ENCODE peak calls at places on chromosomes 6 and 20, in four cellular contexts. P is body of pancreas, Q is pancreas, O is neuronal stem cell. X is an unnamed sample. For H3K36me3 and H3K4me1, the result is how much of the 10 kb centered on the place peaks cover.

GRCh38 chr20:48685300-48685699 is 142.5 kb downstream of the PREX1 start:
- DNase-seq in P (no peak), O (no peak), Q (no peak), X (no peak)

GRCh38 chr20:47929368-47930115 is 144.3 kb upstream of the SULF2 start:
- DNase-seq in O (no peak), P (no peak), Q (no peak), X (no peak)

GRCh38 chr6:28218312-28219248 is 6.5 kb upstream of the ZSCAN9 start:
- DNase-seq in Q (peak), O (peak), P (peak), X (peak)

GRCh38 chr6:43803783-43804549 is 34.0 kb downstream of the VEGFA start:
- DNase-seq in P (peak), Q (peak), O (no peak), X (peak)

GRCh38 chr20:48017504-48017903 is 232.2 kb upstream of the SULF2 start:
- DNase-seq in O (no peak), P (no peak), Q (no peak), X (no peak)

GRCh38 chr6:14544689-14545088 is 427.1 kb downstream of the CD83 start:
- DNase-seq in O (no peak), P (no peak), Q (no peak), X (no peak)

GRCh38 chr20:58630063-58630462 is 21.0 kb upstream of the STX16 start:
- DNase-seq in O (no peak), Q (no peak), P (no peak), X (no peak)

GRCh38 chr6:30955367-30956042 is 14.7 kb downstream of the MUCL3 start:
- DNase-seq in P (peak), O (peak), Q (peak), X (peak)

GRCh38 chr6:28658475-28659249 is 133.0 kb downstream of the GPX5 start:
- DNase-seq in O (no peak), Q (no peak), P (no peak), X (peak)

GRCh38 chr6:21907291-21907690 is 313.7 kb downstream of the SOX4 start:
- DNase-seq in P (no peak), Q (no peak), O (no peak), X (no peak)

GRCh38 chr6:108888052-108888451 is 39.8 kb downstream of the ARMC2 start:
- DNase-seq in P (no peak), O (no peak), Q (no peak), X (no peak)

GRCh38 chr6:155314092-155314772 is at the start of gene TFB1M:
- DNase-seq in O (peak), P (peak), Q (peak), X (peak)

GRCh38 chr6:134061440-134061839 is 9.0 kb upstream of the SLC2A12 start:
- DNase-seq in P (no peak), O (no peak), Q (no peak), X (no peak)

GRCh38 chr20:60204601-60205000 is 246.4 kb downstream of the CDH26 start:
- DNase-seq in Q (no peak), P (no peak), O (no peak), X (no peak)

GRCh38 chr6:134295953-134296553 is 21.9 kb downstream of the SGK1 start:
- DNase-seq in Q (no peak), P (no peak), O (no peak), X (peak)

GRCh38 chr6:37541346-37541745 is 41.7 kb upstream of the CCDC167 start:
- DNase-seq in O (no peak), P (no peak), Q (no peak), X (no peak)

GRCh38 chr20:6381887-6382286 is 259.1 kb upstream of the FERMT1 start:
- DNase-seq in Q (no peak), P (no peak), O (peak), X (peak)

GRCh38 chr6:74715362-74716068 is 490.3 kb downstream of the COL12A1 start:
- DNase-seq in O (no peak), Q (no peak), P (no peak), X (no peak)

GRCh38 chr20:8983478-8984345 is 85.2 kb upstream of the PLCB4 start:
- DNase-seq in P (no peak), Q (no peak), O (no peak), X (no peak)

GRCh38 chr6:51289041-51289440 is 470.4 kb downstream of the TFAP2B start:
- DNase-seq in Q (no peak), P (no peak), O (no peak), X (no peak)

GRCh38 chr20:54794874-54795273 is 319.5 kb downstream of the DOK5 start:
- DNase-seq in Q (no peak), P (no peak), O (no peak), X (no peak)

GRCh38 chr6:87742106-87742505 is 40.1 kb upstream of the AKIRIN2 start:
- DNase-seq in Q (no peak), O (no peak), P (no peak), X (no peak)

GRCh38 chr6:3888153-3888957 is 39.2 kb downstream of the FAM50B start:
- DNase-seq in O (no peak), Q (no peak), P (no peak), X (no peak)

DNA sequence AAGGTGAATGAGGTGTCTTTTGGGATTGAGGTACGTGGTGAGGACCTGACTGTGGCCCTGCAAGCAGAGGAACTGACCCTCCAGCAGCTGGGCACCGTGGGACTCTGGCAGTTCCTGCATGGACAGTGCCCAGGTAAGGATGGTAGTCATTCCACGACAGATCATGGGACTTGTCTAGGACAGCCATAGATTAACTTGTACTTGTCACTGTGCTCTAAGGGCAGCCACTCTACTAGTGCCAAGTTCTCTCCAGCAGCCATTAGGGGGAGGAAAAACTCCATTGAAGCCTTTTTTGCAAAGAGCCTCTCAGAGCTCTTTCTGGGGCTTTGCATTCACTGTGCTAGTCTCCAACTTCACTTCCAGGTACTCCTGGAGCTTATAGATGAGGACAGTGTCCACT is 20.4 kb downstream of the TAF11 start:
- DNase-seq in Q (no peak), O (no peak), P (no peak), X (peak)
- H3K36me3 ChIP-seq in Q (under half), O (half or more), P (under half), X (under half)

GRCh38 chr6:5698318-5698717 is 308.4 kb downstream of the NRN1 start:
- DNase-seq in Q (no peak), O (no peak), P (no peak), X (no peak)
- H3K4me1 ChIP-seq in Q (under half), O (under half), P (under half), X (under half)

GRCh38 chr6:39964530-39964929 is 30.3 kb upstream of the MOCS1 start:
- DNase-seq in P (no peak), Q (no peak), O (no peak), X (no peak)

GRCh38 chr6:39962831-39963230 is 28.6 kb upstream of the MOCS1 start:
- DNase-seq in P (no peak), Q (no peak), O (no peak), X (no peak)

GRCh38 chr6:39958947-39959346 is 24.7 kb upstream of the MOCS1 start:
- DNase-seq in P (no peak), O (no peak), Q (no peak), X (no peak)

GRCh38 chr6:39964094-39964493 is 29.8 kb upstream of the MOCS1 start:
- DNase-seq in O (no peak), Q (no peak), P (no peak), X (no peak)

DNA sequence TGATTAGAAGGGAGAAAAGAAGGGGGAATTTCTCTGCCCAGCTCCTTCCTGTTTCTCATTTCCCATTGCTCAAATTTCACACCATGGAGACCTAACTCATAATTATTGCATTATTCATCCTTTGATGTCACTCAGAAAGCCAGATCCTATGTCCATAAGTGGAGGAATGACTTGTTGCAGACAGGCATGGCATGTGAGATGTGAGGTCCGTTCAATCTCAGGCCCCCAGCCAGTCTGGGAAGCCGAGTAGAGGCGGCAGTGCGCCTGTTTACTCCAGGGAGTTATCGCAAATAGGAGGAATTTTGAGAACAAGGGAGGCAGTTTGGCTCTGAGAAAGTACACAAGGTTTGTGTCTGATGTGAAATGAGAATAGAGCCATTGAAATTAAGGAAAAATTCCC is 26.9 kb upstream of the MOCS1 start:
- DNase-seq in P (no peak), O (no peak), Q (no peak), X (no peak)
- H3K36me3 ChIP-seq in P (under half), O (under half), Q (under half), X (under half)

GRCh38 chr20:1323256-1323655 is 5.7 kb downstream of the SDCBP2 start:
- DNase-seq in Q (no peak), O (no peak), P (no peak), X (peak)

GRCh38 chr20:1325173-1326030 is 3.5 kb downstream of the SDCBP2 start:
- DNase-seq in Q (peak), P (peak), O (peak), X (peak)

GRCh38 chr20:1323830-1324597 is 4.9 kb downstream of the SDCBP2 start:
- DNase-seq in O (no peak), Q (no peak), P (peak), X (no peak)

GRCh38 chr20:1326031-1326930 is 2.7 kb downstream of the SDCBP2 start:
- DNase-seq in Q (no peak), O (no peak), P (peak), X (no peak)

GRCh38 chr20:1324598-1325172 is 4.3 kb downstream of the SDCBP2 start:
- DNase-seq in P (peak), Q (no peak), O (no peak), X (no peak)
- H3K4me1 ChIP-seq in P (under half), Q (under half), O (under half), X (under half)

DNA sequence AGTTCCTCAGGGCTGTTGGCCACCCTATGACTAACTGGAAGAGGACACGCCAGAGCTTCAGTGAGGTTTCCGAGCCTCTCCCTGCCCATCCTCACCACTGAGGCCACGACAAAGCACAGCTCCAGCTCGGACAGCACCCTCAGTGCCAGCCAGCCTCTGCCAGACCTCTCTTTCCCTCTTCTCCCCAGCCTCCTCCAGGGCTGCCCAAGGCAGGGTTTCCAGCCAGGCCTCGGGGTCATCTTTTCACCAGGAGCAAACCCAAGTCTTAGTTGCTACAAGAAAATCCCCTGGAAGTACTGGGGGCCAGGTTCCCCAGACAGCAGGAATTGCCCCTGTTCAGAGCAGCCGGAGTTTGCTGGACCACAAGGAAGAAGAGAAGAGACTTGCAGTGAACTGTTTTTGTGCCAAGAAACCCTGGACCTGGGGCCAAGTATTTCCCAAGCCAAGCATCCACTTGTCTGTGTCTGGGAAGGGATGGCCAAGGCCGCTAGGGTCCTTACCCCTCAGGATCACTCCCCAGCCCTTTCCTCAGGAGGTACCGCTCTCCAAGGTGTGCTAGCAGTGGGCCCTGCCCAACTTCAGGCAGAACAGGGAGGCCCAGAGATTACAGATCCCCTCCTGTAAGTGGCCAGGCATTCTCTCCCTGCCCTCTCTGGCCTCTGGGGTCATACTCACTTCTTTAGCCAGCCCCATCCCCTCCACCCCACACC is 41.6 kb downstream of the PLAGL2 start:
- DNase-seq in O (no peak), P (no peak), Q (no peak), X (no peak)
- H3K36me3 ChIP-seq in O (half or more), P (under half), Q (under half), X (under half)

DNA sequence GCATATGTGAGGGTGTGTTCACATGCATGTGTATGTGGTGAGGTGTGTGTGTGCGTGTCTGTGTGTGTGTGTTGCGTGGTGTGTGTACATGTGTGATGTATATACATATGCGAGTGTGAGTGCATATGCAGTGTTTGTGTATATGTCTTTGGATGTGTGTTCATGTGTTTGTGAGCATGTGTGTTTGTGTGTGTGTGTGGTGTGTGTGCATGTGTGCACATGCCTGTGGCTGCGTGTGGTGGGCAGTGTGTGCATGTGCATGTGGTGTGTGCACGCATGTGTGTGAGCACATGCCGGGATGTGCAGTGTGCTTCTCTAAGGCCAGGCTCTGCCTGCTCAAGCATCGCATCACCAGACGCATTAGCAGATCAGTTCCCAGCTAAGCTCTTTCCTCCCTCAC is 5.7 kb downstream of the THBS2 start:
- DNase-seq in P (no peak), O (no peak), Q (no peak), X (no peak)
- H3K4me1 ChIP-seq in P (under half), O (under half), Q (under half), X (under half)

X was measured in Caco-2.